ENCODE peak calls at places on chromosomes 4 and X, in six cellular contexts. One of them, this sample, is unnamed.

GRCh38 chr4:88690355-88690754 is 7.3 kb downstream of the NAP1L5 start:
- DNase-seq in GM23248: peak; percentile 77
- DNase-seq in AG10803: peak; percentile 40
- DNase-seq in choroid plexus epithelial cell: peak; percentile 33
- DNase-seq in left ventricle myocardium inferior: no peak
- DNase-seq in right cardiac atrium: no peak
- DNase-seq in this sample: no peak

GRCh38 chr4:71229477-71230257 is 109.2 kb upstream of the SLC4A4 start:
- DNase-seq in choroid plexus epithelial cell: peak; percentile 62
- DNase-seq in left ventricle myocardium inferior: no peak
- DNase-seq in AG10803: peak; percentile 74
- DNase-seq in right cardiac atrium: peak; percentile 47
- DNase-seq in GM23248: peak; percentile 79
- DNase-seq in this sample: peak; percentile 43

GRCh38 chr4:111689214-111689613 is 456.0 kb upstream of the FAM241A start:
- DNase-seq in right cardiac atrium: no peak
- DNase-seq in choroid plexus epithelial cell: peak; percentile 34
- DNase-seq in AG10803: peak; percentile 85
- DNase-seq in GM23248: peak; percentile 71
- DNase-seq in left ventricle myocardium inferior: no peak
- DNase-seq in this sample: peak; percentile 52

GRCh38 chrX:153831435-153832150 is 1.2 kb upstream of the PDZD4 start:
- DNase-seq in choroid plexus epithelial cell: no peak
- DNase-seq in GM23248: no peak
- DNase-seq in right cardiac atrium: no peak
- DNase-seq in left ventricle myocardium inferior: no peak
- DNase-seq in AG10803: no peak
- DNase-seq in this sample: no peak

GRCh38 chr4:61210186-61210939 is 10.2 kb downstream of the ADGRL3 start:
- DNase-seq in GM23248: no peak
- DNase-seq in choroid plexus epithelial cell: peak; percentile 30
- DNase-seq in AG10803: no peak
- DNase-seq in right cardiac atrium: no peak
- DNase-seq in left ventricle myocardium inferior: no peak
- DNase-seq in this sample: no peak

GRCh38 chrX:66914082-66914481 is 275.2 kb upstream of the EDA2R start:
- DNase-seq in right cardiac atrium: no peak
- DNase-seq in choroid plexus epithelial cell: peak; percentile 0
- DNase-seq in AG10803: peak; percentile 1
- DNase-seq in left ventricle myocardium inferior: no peak
- DNase-seq in GM23248: peak; percentile 17
- DNase-seq in this sample: no peak

GRCh38 chrX:66634272-66634671 is 4.6 kb downstream of the EDA2R start:
- DNase-seq in right cardiac atrium: no peak
- DNase-seq in GM23248: peak; percentile 33
- DNase-seq in AG10803: peak; percentile 62
- DNase-seq in left ventricle myocardium inferior: no peak
- DNase-seq in choroid plexus epithelial cell: peak; percentile 39
- DNase-seq in this sample: no peak

GRCh38 chr4:100079264-100079663 is 111.0 kb downstream of the DDIT4L start:
- DNase-seq in AG10803: no peak
- DNase-seq in left ventricle myocardium inferior: no peak
- DNase-seq in GM23248: no peak
- DNase-seq in choroid plexus epithelial cell: no peak
- DNase-seq in right cardiac atrium: no peak
- DNase-seq in this sample: no peak

GRCh38 chrX:110012818-110013484 is 10.0 kb downstream of the TMEM164 start:
- DNase-seq in GM23248: no peak
- DNase-seq in AG10803: no peak
- DNase-seq in left ventricle myocardium inferior: no peak
- DNase-seq in choroid plexus epithelial cell: no peak
- DNase-seq in right cardiac atrium: no peak
- DNase-seq in this sample: no peak

GRCh38 chrX:16484338-16484737 is 165.6 kb upstream of the S100G start:
- DNase-seq in AG10803: peak; percentile 94
- DNase-seq in right cardiac atrium: no peak
- DNase-seq in left ventricle myocardium inferior: no peak
- DNase-seq in choroid plexus epithelial cell: peak; percentile 86
- DNase-seq in GM23248: peak; percentile 90
- DNase-seq in this sample: peak; percentile 76

GRCh38 chr4:94175553-94176260 is 32.0 kb upstream of the SMARCAD1 start:
- DNase-seq in right cardiac atrium: no peak
- DNase-seq in GM23248: no peak
- DNase-seq in left ventricle myocardium inferior: no peak
- DNase-seq in choroid plexus epithelial cell: no peak
- DNase-seq in AG10803: no peak
- DNase-seq in this sample: no peak

GRCh38 chr4:142379277-142380051 is 466.6 kb downstream of the INPP4B start:
- DNase-seq in right cardiac atrium: no peak
- DNase-seq in choroid plexus epithelial cell: peak; percentile 86
- DNase-seq in GM23248: peak; percentile 87
- DNase-seq in left ventricle myocardium inferior: no peak
- DNase-seq in AG10803: peak; percentile 98
- DNase-seq in this sample: peak; percentile 95

GRCh38 chr4:94574616-94575015 is 122.9 kb downstream of the PDLIM5 start:
- DNase-seq in AG10803: no peak
- DNase-seq in choroid plexus epithelial cell: no peak
- DNase-seq in right cardiac atrium: no peak
- DNase-seq in GM23248: no peak
- DNase-seq in left ventricle myocardium inferior: no peak
- DNase-seq in this sample: no peak

GRCh38 chr4:99857302-99857701 is 36.9 kb downstream of the LAMTOR3 start:
- DNase-seq in left ventricle myocardium inferior: no peak
- DNase-seq in GM23248: no peak
- DNase-seq in right cardiac atrium: no peak
- DNase-seq in AG10803: no peak
- DNase-seq in choroid plexus epithelial cell: no peak
- DNase-seq in this sample: no peak

GRCh38 chr4:140014284-140014683 is 139.7 kb downstream of the MAML3 start:
- DNase-seq in GM23248: no peak
- DNase-seq in left ventricle myocardium inferior: no peak
- DNase-seq in choroid plexus epithelial cell: no peak
- DNase-seq in AG10803: no peak
- DNase-seq in right cardiac atrium: no peak
- DNase-seq in this sample: no peak

GRCh38 chr4:102599455-102599854 is 98.3 kb downstream of the NFKB1 start:
- DNase-seq in GM23248: no peak
- DNase-seq in AG10803: no peak
- DNase-seq in right cardiac atrium: no peak
- DNase-seq in choroid plexus epithelial cell: no peak
- DNase-seq in left ventricle myocardium inferior: no peak
- DNase-seq in this sample: no peak

GRCh38 chr4:48939785-48940184 is 33.2 kb upstream of the OCIAD2 start:
- DNase-seq in choroid plexus epithelial cell: peak; percentile 88
- DNase-seq in left ventricle myocardium inferior: no peak
- DNase-seq in GM23248: peak; percentile 83
- DNase-seq in AG10803: peak; percentile 71
- DNase-seq in right cardiac atrium: no peak
- DNase-seq in this sample: peak; percentile 52

GRCh38 chr4:151519728-151520415 is 110.9 kb downstream of the FHIP1A start:
- DNase-seq in AG10803: no peak
- DNase-seq in choroid plexus epithelial cell: no peak
- DNase-seq in right cardiac atrium: no peak
- DNase-seq in left ventricle myocardium inferior: no peak
- DNase-seq in GM23248: no peak
- DNase-seq in this sample: no peak

DNA sequence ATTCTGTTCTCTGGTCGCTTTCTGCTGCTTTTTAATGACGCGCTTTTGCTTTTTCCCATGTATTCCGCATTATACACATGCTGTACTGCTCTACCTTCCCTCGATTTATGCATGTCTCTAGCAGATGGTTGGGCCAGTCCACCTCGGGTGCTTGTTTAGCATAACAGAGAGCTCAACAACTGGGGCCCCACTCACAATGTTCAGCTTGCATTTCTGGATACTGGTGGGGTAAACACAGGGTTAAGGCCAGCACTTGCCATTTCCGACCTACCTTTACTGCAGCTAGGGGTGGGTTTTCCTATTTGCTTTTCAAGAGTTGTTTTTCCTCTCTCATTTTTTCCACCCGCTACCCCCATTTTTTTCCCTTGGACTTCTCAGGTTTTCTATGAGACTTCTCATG is 255.7 kb downstream of the SOX3 start:
- DNase-seq in GM23248: no peak
- DNase-seq in right cardiac atrium: no peak
- DNase-seq in choroid plexus epithelial cell: no peak
- DNase-seq in left ventricle myocardium inferior: no peak
- DNase-seq in AG10803: no peak
- DNase-seq in this sample: no peak
- H3K4me3 ChIP-seq in GM23248: no peak overlapping the region
- H3K4me3 ChIP-seq in right cardiac atrium: no peak overlapping the region
- H3K4me3 ChIP-seq in choroid plexus epithelial cell: no peak overlapping the region
- H3K4me3 ChIP-seq in left ventricle myocardium inferior: no peak overlapping the region
- H3K4me3 ChIP-seq in AG10803: no peak overlapping the region
- H3K4me3 ChIP-seq in this sample: no peak overlapping the region

DNA sequence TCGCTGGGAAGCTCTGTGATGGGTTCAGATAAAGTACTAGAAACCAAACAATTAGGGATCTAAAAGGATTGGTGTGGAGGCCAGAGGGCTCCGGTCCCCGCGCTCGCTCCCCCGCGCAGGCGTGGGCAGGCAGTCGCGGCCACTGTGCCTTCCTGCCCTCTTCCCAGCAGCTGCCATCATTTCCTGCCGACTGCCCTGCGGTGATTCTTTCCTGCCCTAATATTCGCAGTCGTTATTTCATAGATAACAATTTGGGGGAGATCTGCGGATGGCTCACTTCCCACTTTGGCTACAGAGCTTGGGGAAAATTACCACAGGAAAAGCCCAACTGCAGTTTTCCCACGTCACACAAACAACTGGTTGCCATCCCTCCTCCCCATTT is 2.2 kb downstream of the GRIA2 start:
- DNase-seq in choroid plexus epithelial cell: no peak
- DNase-seq in right cardiac atrium: peak; percentile 23
- DNase-seq in left ventricle myocardium inferior: no peak
- DNase-seq in GM23248: no peak
- DNase-seq in AG10803: no peak
- DNase-seq in this sample: no peak
- H3K4me3 ChIP-seq in choroid plexus epithelial cell: peak overlapping the region; percentile 46
- H3K4me3 ChIP-seq in right cardiac atrium: peak overlapping the region; percentile 38
- H3K4me3 ChIP-seq in left ventricle myocardium inferior: peak overlapping the region; percentile 53
- H3K4me3 ChIP-seq in GM23248: peak overlapping the region; percentile 67
- H3K4me3 ChIP-seq in AG10803: peak overlapping the region; percentile 40
- H3K4me3 ChIP-seq in this sample: peak overlapping the region; percentile 80

GRCh38 chrX:152450076-152450475 is 1.0 kb downstream of the GABRA3 start:
- DNase-seq in AG10803: no peak
- DNase-seq in left ventricle myocardium inferior: no peak
- DNase-seq in choroid plexus epithelial cell: no peak
- DNase-seq in right cardiac atrium: no peak
- DNase-seq in GM23248: no peak
- DNase-seq in this sample: no peak

GRCh38 chrX:152445926-152446325 is 5.2 kb downstream of the GABRA3 start:
- DNase-seq in AG10803: no peak
- DNase-seq in choroid plexus epithelial cell: no peak
- DNase-seq in right cardiac atrium: no peak
- DNase-seq in GM23248: no peak
- DNase-seq in left ventricle myocardium inferior: no peak
- DNase-seq in this sample: peak; percentile 1

DNA sequence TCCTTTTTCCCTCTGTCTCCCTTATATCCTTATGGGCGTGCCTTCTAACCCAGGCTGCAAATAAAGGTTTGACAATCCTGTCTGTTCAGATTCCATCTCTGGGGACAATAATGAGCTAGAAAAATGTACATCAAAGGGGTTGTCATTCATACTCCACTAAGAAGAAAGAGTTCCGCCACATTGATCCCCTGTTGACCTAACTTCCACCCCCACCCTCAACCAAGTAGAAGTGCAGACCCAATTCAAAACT is 541 bp upstream of the GABRA3 start:
- DNase-seq in right cardiac atrium: no peak
- DNase-seq in AG10803: no peak
- DNase-seq in choroid plexus epithelial cell: no peak
- DNase-seq in GM23248: no peak
- DNase-seq in left ventricle myocardium inferior: no peak
- DNase-seq in this sample: no peak
- H3K4me3 ChIP-seq in right cardiac atrium: no peak overlapping the region
- H3K4me3 ChIP-seq in AG10803: no peak overlapping the region
- H3K4me3 ChIP-seq in choroid plexus epithelial cell: no peak overlapping the region
- H3K4me3 ChIP-seq in GM23248: no peak overlapping the region
- H3K4me3 ChIP-seq in left ventricle myocardium inferior: no peak overlapping the region
- H3K4me3 ChIP-seq in this sample: peak overlapping the region; percentile 44

GRCh38 chr4:56937262-56937661 is 29.6 kb downstream of the REST start:
- DNase-seq in right cardiac atrium: no peak
- DNase-seq in GM23248: peak; percentile 79
- DNase-seq in choroid plexus epithelial cell: peak; percentile 85
- DNase-seq in left ventricle myocardium inferior: no peak
- DNase-seq in AG10803: peak; percentile 75
- DNase-seq in this sample: no peak
- H3K4me3 ChIP-seq in right cardiac atrium: no peak overlapping the region
- H3K4me3 ChIP-seq in GM23248: no peak overlapping the region
- H3K4me3 ChIP-seq in choroid plexus epithelial cell: no peak overlapping the region
- H3K4me3 ChIP-seq in left ventricle myocardium inferior: no peak overlapping the region
- H3K4me3 ChIP-seq in AG10803: no peak overlapping the region
- H3K4me3 ChIP-seq in this sample: no peak overlapping the region

DNA sequence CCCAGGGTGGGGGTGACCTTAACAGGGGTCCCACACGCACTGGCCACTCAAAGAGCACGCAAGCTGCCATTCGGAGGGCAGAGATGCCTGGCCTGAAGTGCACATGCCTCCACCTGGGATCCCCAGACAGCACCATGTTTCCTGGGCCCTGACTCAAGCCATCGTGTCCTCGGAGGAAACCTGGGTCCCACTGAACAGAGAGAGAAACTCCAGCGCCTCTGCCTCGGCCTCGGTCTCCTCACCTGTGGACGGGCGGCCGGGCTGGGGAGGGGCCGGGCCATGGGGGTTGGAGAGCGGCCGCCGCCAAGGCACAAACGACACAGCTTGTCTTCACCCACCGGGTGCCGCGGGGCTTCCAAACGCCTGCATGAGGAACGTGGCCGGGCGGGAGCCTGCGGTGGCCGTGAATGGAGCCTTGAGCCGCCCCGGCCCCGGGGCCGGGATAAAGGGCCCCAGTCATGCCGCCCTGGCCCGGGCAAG is 30.0 kb upstream of the FGFR3 start:
- DNase-seq in GM23248: no peak
- DNase-seq in left ventricle myocardium inferior: no peak
- DNase-seq in right cardiac atrium: no peak
- DNase-seq in AG10803: no peak
- DNase-seq in choroid plexus epithelial cell: no peak
- DNase-seq in this sample: no peak
- H3K4me3 ChIP-seq in GM23248: no peak overlapping the region
- H3K4me3 ChIP-seq in left ventricle myocardium inferior: peak overlapping the region; percentile 49
- H3K4me3 ChIP-seq in right cardiac atrium: peak overlapping the region; percentile 8
- H3K4me3 ChIP-seq in AG10803: no peak overlapping the region
- H3K4me3 ChIP-seq in choroid plexus epithelial cell: no peak overlapping the region
- H3K4me3 ChIP-seq in this sample: no peak overlapping the region

GRCh38 chr4:67765401-67765800 is 11.2 kb upstream of the GNRHR start:
- DNase-seq in GM23248: peak; percentile 41
- DNase-seq in choroid plexus epithelial cell: no peak
- DNase-seq in right cardiac atrium: no peak
- DNase-seq in left ventricle myocardium inferior: no peak
- DNase-seq in AG10803: peak; percentile 8
- DNase-seq in this sample: no peak

GRCh38 chr4:67765928-67766327 is 11.7 kb upstream of the GNRHR start:
- DNase-seq in choroid plexus epithelial cell: no peak
- DNase-seq in GM23248: peak; percentile 54
- DNase-seq in left ventricle myocardium inferior: no peak
- DNase-seq in right cardiac atrium: no peak
- DNase-seq in AG10803: no peak
- DNase-seq in this sample: peak; percentile 52

GRCh38 chr4:67770422-67770821 is 16.2 kb upstream of the GNRHR start:
- DNase-seq in choroid plexus epithelial cell: no peak
- DNase-seq in right cardiac atrium: no peak
- DNase-seq in AG10803: no peak
- DNase-seq in GM23248: no peak
- DNase-seq in left ventricle myocardium inferior: no peak
- DNase-seq in this sample: no peak
- H3K4me3 ChIP-seq in choroid plexus epithelial cell: no peak overlapping the region
- H3K4me3 ChIP-seq in right cardiac atrium: no peak overlapping the region
- H3K4me3 ChIP-seq in AG10803: no peak overlapping the region
- H3K4me3 ChIP-seq in GM23248: no peak overlapping the region
- H3K4me3 ChIP-seq in left ventricle myocardium inferior: no peak overlapping the region
- H3K4me3 ChIP-seq in this sample: no peak overlapping the region

This sample was measured in retinal pigment epithelial cell.